ENCODE peak calls at places on chromosomes 1 and 21, in four cellular contexts. One of them, this sample, is unnamed.

GRCh38 chr1:92484472-92485373 is 2.0 kb downstream of the GFI1 start:
- DNase-seq in left lung: peak; percentile 43
- DNase-seq in omental fat pad: no peak
- DNase-seq in fibroblast of mammary gland: no peak
- DNase-seq in this sample: peak; percentile 31

GRCh38 chr21:15063081-15063820 is 1.5 kb downstream of the NRIP1 start:
- DNase-seq in left lung: no peak
- DNase-seq in omental fat pad: no peak
- DNase-seq in fibroblast of mammary gland: no peak
- DNase-seq in this sample: no peak

GRCh38 chr1:155978973-155979429 is 654 bp upstream of the ARHGEF2 start:
- DNase-seq in left lung: no peak
- DNase-seq in omental fat pad: no peak
- DNase-seq in fibroblast of mammary gland: peak; percentile 44
- DNase-seq in this sample: no peak

GRCh38 chr1:184350573-184350972 is 36.3 kb upstream of the C1orf21 start:
- DNase-seq in left lung: no peak
- DNase-seq in omental fat pad: no peak
- DNase-seq in fibroblast of mammary gland: no peak
- DNase-seq in this sample: no peak

GRCh38 chr1:182128502-182128901 is 67.0 kb upstream of the ZNF648 start:
- DNase-seq in left lung: no peak
- DNase-seq in omental fat pad: no peak
- DNase-seq in fibroblast of mammary gland: no peak
- DNase-seq in this sample: no peak

GRCh38 chr1:92315766-92316413 is 17.0 kb downstream of the RPAP2 start:
- DNase-seq in left lung: no peak
- DNase-seq in omental fat pad: no peak
- DNase-seq in fibroblast of mammary gland: no peak
- DNase-seq in this sample: peak; percentile 2

GRCh38 chr21:34967509-34968289 is 81.4 kb downstream of the RUNX1 start:
- DNase-seq in left lung: no peak
- DNase-seq in omental fat pad: no peak
- DNase-seq in fibroblast of mammary gland: peak; percentile 31
- DNase-seq in this sample: no peak

GRCh38 chr1:211633523-211633843 is 41.9 kb downstream of the NEK2 start:
- DNase-seq in left lung: no peak
- DNase-seq in omental fat pad: no peak
- DNase-seq in fibroblast of mammary gland: peak; percentile 43
- DNase-seq in this sample: no peak

GRCh38 chr1:29901618-29902017 is 665.3 kb downstream of the PTPRU start:
- DNase-seq in left lung: no peak
- DNase-seq in omental fat pad: no peak
- DNase-seq in fibroblast of mammary gland: no peak
- DNase-seq in this sample: no peak

GRCh38 chr1:240607006-240607405 is 4.9 kb downstream of the GREM2 start:
- DNase-seq in left lung: no peak
- DNase-seq in omental fat pad: no peak
- DNase-seq in fibroblast of mammary gland: no peak
- DNase-seq in this sample: no peak

GRCh38 chr1:116853680-116854191 is 56.0 kb upstream of the PTGFRN start:
- DNase-seq in left lung: no peak
- DNase-seq in omental fat pad: no peak
- DNase-seq in fibroblast of mammary gland: peak; percentile 90
- DNase-seq in this sample: no peak

GRCh38 chr1:65189716-65190115 is 41.7 kb downstream of the AK4 start:
- DNase-seq in left lung: no peak
- DNase-seq in omental fat pad: no peak
- DNase-seq in fibroblast of mammary gland: peak; percentile 17
- DNase-seq in this sample: no peak

GRCh38 chr1:241717975-241718374 is 65.9 kb downstream of the WDR64 start:
- DNase-seq in left lung: no peak
- DNase-seq in omental fat pad: no peak
- DNase-seq in fibroblast of mammary gland: peak; percentile 41
- DNase-seq in this sample: no peak

GRCh38 chr1:225848044-225848955 is 33.9 kb downstream of the TMEM63A start:
- DNase-seq in left lung: no peak
- DNase-seq in omental fat pad: no peak
- DNase-seq in fibroblast of mammary gland: peak; percentile 30
- DNase-seq in this sample: peak; percentile 9

GRCh38 chr1:62175568-62176179 is 19.0 kb upstream of the L1TD1 start:
- DNase-seq in left lung: no peak
- DNase-seq in omental fat pad: no peak
- DNase-seq in fibroblast of mammary gland: peak; percentile 54
- DNase-seq in this sample: peak; percentile 3

GRCh38 chr21:26099610-26100219 is 70.9 kb downstream of the APP start:
- DNase-seq in left lung: no peak
- DNase-seq in omental fat pad: no peak
- DNase-seq in fibroblast of mammary gland: no peak
- DNase-seq in this sample: no peak

GRCh38 chr1:216210081-216210480 is 213.2 kb downstream of the USH2A start:
- DNase-seq in left lung: no peak
- DNase-seq in omental fat pad: no peak
- DNase-seq in fibroblast of mammary gland: peak; percentile 3
- DNase-seq in this sample: no peak

GRCh38 chr1:112955678-112956502 is at the start of gene SLC16A1:
- DNase-seq in left lung: peak; percentile 94
- DNase-seq in omental fat pad: peak; percentile 89
- DNase-seq in fibroblast of mammary gland: peak; percentile 87
- DNase-seq in this sample: peak; percentile 73

GRCh38 chr1:94927405-94928175 is 680 bp upstream of the CNN3 start:
- DNase-seq in left lung: peak; percentile 43
- DNase-seq in omental fat pad: no peak
- DNase-seq in fibroblast of mammary gland: peak; percentile 61
- DNase-seq in this sample: no peak

GRCh38 chr1:177229781-177230180 is 59.0 kb downstream of the BRINP2 start:
- DNase-seq in left lung: no peak
- DNase-seq in omental fat pad: no peak
- DNase-seq in fibroblast of mammary gland: no peak
- DNase-seq in this sample: no peak

GRCh38 chr1:94321662-94322061 is 84.3 kb upstream of the ARHGAP29 start:
- DNase-seq in left lung: no peak
- DNase-seq in omental fat pad: no peak
- DNase-seq in fibroblast of mammary gland: no peak
- DNase-seq in this sample: no peak

GRCh38 chr21:33434770-33435360 is 31.7 kb downstream of the IFNGR2 start:
- DNase-seq in left lung: no peak
- DNase-seq in omental fat pad: no peak
- DNase-seq in fibroblast of mammary gland: peak; percentile 97
- DNase-seq in this sample: no peak

GRCh38 chr1:45200906-45201500 is 5.4 kb downstream of the ZSWIM5 start:
- DNase-seq in left lung: no peak
- DNase-seq in omental fat pad: no peak
- DNase-seq in fibroblast of mammary gland: no peak
- DNase-seq in this sample: no peak

GRCh38 chr1:23453455-23454000 is 29.0 kb upstream of the TCEA3 start:
- DNase-seq in left lung: no peak
- DNase-seq in omental fat pad: no peak
- DNase-seq in fibroblast of mammary gland: no peak
- DNase-seq in this sample: no peak

This sample was measured in effector CD8-positive, alpha-beta T cell.